ENCODE peak calls at places on chromosomes 4 and X, in four cellular contexts. One of them, this sample, is unnamed.

GRCh38 chr4:80307183-80307735 is 28.3 kb upstream of the CFAP299 start:
- DNase-seq in heart left ventricle: no peak
- DNase-seq in body of pancreas: no peak
- DNase-seq in uterus: no peak
- DNase-seq in this sample: no peak

GRCh38 chr4:79492148-79492547 is 84.1 kb upstream of the GK2 start:
- DNase-seq in heart left ventricle: peak; percentile 73
- DNase-seq in body of pancreas: no peak
- DNase-seq in uterus: peak; percentile 24
- DNase-seq in this sample: no peak

GRCh38 chrX:16250296-16250695 is 83.0 kb downstream of the MAGEB17 start:
- DNase-seq in heart left ventricle: no peak
- DNase-seq in body of pancreas: no peak
- DNase-seq in uterus: no peak
- DNase-seq in this sample: no peak

GRCh38 chr4:137526681-137527080 is 5.6 kb downstream of the PCDH18 start:
- DNase-seq in heart left ventricle: no peak
- DNase-seq in body of pancreas: no peak
- DNase-seq in uterus: no peak
- DNase-seq in this sample: no peak

GRCh38 chr4:87228561-87228860 is 8.1 kb upstream of the KLHL8 start:
- DNase-seq in heart left ventricle: no peak
- DNase-seq in body of pancreas: no peak
- DNase-seq in uterus: no peak
- DNase-seq in this sample: no peak

GRCh38 chr4:3045500-3045850 is 28.9 kb downstream of the HTT-AS start:
- DNase-seq in heart left ventricle: no peak
- DNase-seq in body of pancreas: peak; percentile 50
- DNase-seq in uterus: no peak
- DNase-seq in this sample: peak; percentile 87

GRCh38 chrX:100999451-100999850 is 29.9 kb downstream of the ARL13A start:
- DNase-seq in heart left ventricle: no peak
- DNase-seq in body of pancreas: no peak
- DNase-seq in uterus: no peak
- DNase-seq in this sample: no peak

GRCh38 chrX:124347242-124347641 is 879 bp downstream of the SH2D1A start:
- DNase-seq in heart left ventricle: no peak
- DNase-seq in body of pancreas: no peak
- DNase-seq in uterus: no peak
- DNase-seq in this sample: no peak

GRCh38 chrX:78658851-78659744 is at the start of gene RTL3:
- DNase-seq in heart left ventricle: no peak
- DNase-seq in body of pancreas: no peak
- DNase-seq in uterus: no peak
- DNase-seq in this sample: no peak

GRCh38 chr4:56671860-56672259 is 9.2 kb downstream of the HOPX start:
- DNase-seq in heart left ventricle: no peak
- DNase-seq in body of pancreas: no peak
- DNase-seq in uterus: no peak
- DNase-seq in this sample: no peak

GRCh38 chr4:110198472-110199419 is at the start of gene ELOVL6:
- DNase-seq in heart left ventricle: peak; percentile 37
- DNase-seq in body of pancreas: peak; percentile 51
- DNase-seq in uterus: peak; percentile 55
- DNase-seq in this sample: peak; percentile 79

GRCh38 chr4:7094931-7095330 is 27.1 kb upstream of the GRPEL1 start:
- DNase-seq in heart left ventricle: no peak
- DNase-seq in body of pancreas: no peak
- DNase-seq in uterus: no peak
- DNase-seq in this sample: no peak

GRCh38 chr4:25290490-25291067 is 22.0 kb upstream of the ZCCHC4 start:
- DNase-seq in heart left ventricle: no peak
- DNase-seq in body of pancreas: no peak
- DNase-seq in uterus: no peak
- DNase-seq in this sample: no peak

GRCh38 chrX:22345884-22346283 is 73.2 kb downstream of the CBLL2 start:
- DNase-seq in heart left ventricle: no peak
- DNase-seq in body of pancreas: no peak
- DNase-seq in uterus: no peak
- DNase-seq in this sample: no peak

GRCh38 chr4:153634737-153635353 is 49.2 kb upstream of the TLR2 start:
- DNase-seq in heart left ventricle: no peak
- DNase-seq in body of pancreas: no peak
- DNase-seq in uterus: no peak
- DNase-seq in this sample: no peak

GRCh38 chr4:168398589-168398988 is 80.0 kb upstream of the DDX60 start:
- DNase-seq in heart left ventricle: no peak
- DNase-seq in body of pancreas: no peak
- DNase-seq in uterus: no peak
- DNase-seq in this sample: no peak

GRCh38 chrX:56759736-56760409 is 30.8 kb downstream of the NBDY start:
- DNase-seq in heart left ventricle: no peak
- DNase-seq in body of pancreas: no peak
- DNase-seq in uterus: no peak
- DNase-seq in this sample: peak; percentile 61

GRCh38 chr4:174332741-174333493 is 49.2 kb downstream of the CEP44 start:
- DNase-seq in heart left ventricle: no peak
- DNase-seq in body of pancreas: no peak
- DNase-seq in uterus: no peak
- DNase-seq in this sample: no peak

GRCh38 chr4:15003441-15003890 is 1.2 kb downstream of the CPEB2 start:
- DNase-seq in heart left ventricle: peak; percentile 52
- DNase-seq in body of pancreas: peak; percentile 68
- DNase-seq in uterus: peak; percentile 42
- DNase-seq in this sample: peak; percentile 82

GRCh38 chrX:4994855-4995254 is 1233.8 kb downstream of the NLGN4X start:
- DNase-seq in heart left ventricle: no peak
- DNase-seq in body of pancreas: no peak
- DNase-seq in uterus: no peak
- DNase-seq in this sample: no peak

GRCh38 chrX:19756577-19757131 is 130.7 kb downstream of the SH3KBP1 start:
- DNase-seq in heart left ventricle: no peak
- DNase-seq in body of pancreas: no peak
- DNase-seq in uterus: no peak
- DNase-seq in this sample: no peak

GRCh38 chrX:17608898-17609297 is 128.4 kb upstream of the SCML1 start:
- DNase-seq in heart left ventricle: no peak
- DNase-seq in body of pancreas: peak; percentile 81
- DNase-seq in uterus: no peak
- DNase-seq in this sample: no peak

GRCh38 chr4:121697626-121698025 is 846 bp upstream of the ANXA5 start:
- DNase-seq in heart left ventricle: no peak
- DNase-seq in body of pancreas: no peak
- DNase-seq in uterus: no peak
- DNase-seq in this sample: no peak

GRCh38 chr4:121696140-121696640 is 590 bp downstream of the ANXA5 start:
- DNase-seq in heart left ventricle: peak; percentile 85
- DNase-seq in body of pancreas: peak; percentile 81
- DNase-seq in uterus: peak; percentile 89
- DNase-seq in this sample: peak; percentile 94

GRCh38 chr4:121698119-121698732 is 1.4 kb upstream of the ANXA5 start:
- DNase-seq in heart left ventricle: no peak
- DNase-seq in body of pancreas: no peak
- DNase-seq in uterus: no peak
- DNase-seq in this sample: no peak

GRCh38 chr4:121693450-121693849 is 3.3 kb downstream of the ANXA5 start:
- DNase-seq in heart left ventricle: no peak
- DNase-seq in body of pancreas: no peak
- DNase-seq in uterus: no peak
- DNase-seq in this sample: no peak

GRCh38 chr4:121696641-121697461 is at the start of gene ANXA5:
- DNase-seq in heart left ventricle: peak; percentile 90
- DNase-seq in body of pancreas: peak; percentile 91
- DNase-seq in uterus: peak; percentile 88
- DNase-seq in this sample: peak; percentile 96
- TF ChIP-seq POLR2A in heart left ventricle: peak; percentile 71
- TF ChIP-seq POLR2A in body of pancreas: peak; percentile 88
- TF ChIP-seq POLR2A in uterus: peak; percentile 92
- TF ChIP-seq POLR2A in this sample: peak; percentile 19

GRCh38 chr4:39452860-39453587 is 5.7 kb downstream of the RPL9 start:
- DNase-seq in heart left ventricle: no peak
- DNase-seq in body of pancreas: no peak
- DNase-seq in uterus: no peak
- DNase-seq in this sample: no peak
- TF ChIP-seq POLR2A in heart left ventricle: no peak
- TF ChIP-seq POLR2A in body of pancreas: no peak
- TF ChIP-seq POLR2A in uterus: no peak
- TF ChIP-seq POLR2A in this sample: no peak

GRCh38 chrX:155612312-155613224 is at the start of gene TMLHE:
- DNase-seq in heart left ventricle: peak; percentile 76
- DNase-seq in body of pancreas: peak; percentile 55
- DNase-seq in uterus: peak; percentile 41
- DNase-seq in this sample: peak; percentile 76
- TF ChIP-seq POLR2A in heart left ventricle: no peak
- TF ChIP-seq POLR2A in body of pancreas: no peak
- TF ChIP-seq POLR2A in uterus: no peak
- TF ChIP-seq POLR2A in this sample: no peak

DNA sequence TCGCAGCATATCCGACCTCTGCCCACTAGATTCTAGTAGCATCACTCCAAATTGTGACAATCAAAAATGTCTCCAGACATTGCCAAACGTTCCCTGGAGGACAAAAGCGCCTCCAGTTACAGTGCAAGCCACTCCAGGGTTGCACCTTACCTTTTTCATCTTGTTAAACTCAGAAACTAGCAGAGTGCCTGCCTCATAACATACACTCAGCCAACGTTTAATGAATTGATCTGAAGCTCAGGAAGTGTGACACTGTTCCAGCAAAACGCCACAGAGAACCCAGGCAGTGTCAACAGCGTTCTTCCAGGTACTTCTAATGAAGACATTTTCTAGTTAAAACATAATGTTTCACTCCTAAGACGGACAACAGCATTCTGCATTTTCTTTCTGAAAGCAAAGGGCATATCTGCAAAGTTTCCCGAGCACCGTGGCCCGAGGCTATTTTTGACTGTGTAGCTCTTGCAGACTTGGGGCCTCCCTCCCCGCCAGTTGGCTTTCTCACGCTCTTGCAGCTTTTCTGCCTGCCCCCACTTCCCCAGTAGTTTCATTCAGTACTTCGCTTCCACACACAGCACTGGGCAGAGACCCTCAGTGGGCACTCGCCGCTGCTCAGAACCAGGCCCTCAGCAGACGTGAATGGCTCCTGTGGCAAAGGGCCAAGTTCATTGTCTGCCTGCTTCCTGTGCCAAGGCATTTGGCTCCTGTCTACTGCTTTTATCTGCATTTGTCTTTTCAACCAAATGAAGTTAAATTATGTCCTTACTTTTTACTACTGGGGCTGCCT is 133.4 kb upstream of the TTC29 start:
- DNase-seq in heart left ventricle: peak; percentile 29
- DNase-seq in body of pancreas: no peak
- DNase-seq in uterus: peak; percentile 25
- DNase-seq in this sample: peak; percentile 60
- TF ChIP-seq POLR2A in heart left ventricle: no peak
- TF ChIP-seq POLR2A in body of pancreas: no peak
- TF ChIP-seq POLR2A in uterus: no peak
- TF ChIP-seq POLR2A in this sample: no peak

DNA sequence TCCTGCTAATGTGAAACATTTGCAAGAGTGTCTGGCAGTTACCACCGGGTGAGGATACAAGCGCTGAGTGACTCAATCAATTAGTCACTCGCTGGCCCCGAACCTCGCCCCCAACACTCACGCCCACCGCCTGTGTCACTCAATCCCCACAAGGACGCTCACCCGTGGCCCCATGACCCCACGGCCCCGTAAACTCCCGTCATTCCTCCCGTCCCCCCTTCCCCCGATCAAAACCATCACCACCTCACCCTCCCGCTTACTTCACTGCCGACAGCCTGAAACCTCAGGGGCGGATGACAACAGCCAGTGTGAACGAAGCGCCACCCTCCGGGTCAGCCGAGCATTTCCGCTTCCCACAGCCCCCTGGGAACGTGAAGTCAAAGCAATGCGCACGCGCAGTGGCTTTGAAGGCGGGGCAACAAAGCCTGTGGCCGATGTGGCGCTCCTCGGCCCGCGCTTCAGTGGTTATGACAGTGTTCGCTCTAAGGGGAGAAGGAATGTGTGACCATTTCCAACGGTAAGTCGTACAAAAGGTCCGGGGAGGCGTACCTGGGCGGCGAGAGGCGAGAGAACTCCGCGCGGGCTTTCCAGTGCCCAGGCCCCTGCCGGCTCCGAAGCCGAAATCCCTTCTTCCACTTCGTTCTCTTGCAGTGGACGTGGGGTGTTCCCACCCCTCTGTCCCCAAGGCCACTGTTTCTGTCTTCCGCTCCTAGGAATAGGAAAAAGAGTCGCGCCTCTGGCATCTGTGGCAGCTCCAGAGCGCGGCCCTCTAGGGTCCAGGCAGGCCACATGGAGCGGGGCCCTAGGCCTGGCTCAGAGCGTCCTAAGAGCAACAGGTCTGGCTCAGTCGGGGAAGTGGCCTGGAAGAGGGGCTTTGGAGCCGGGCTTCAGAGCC is at the start of gene ZNF674:
- DNase-seq in heart left ventricle: peak; percentile 91
- DNase-seq in body of pancreas: peak; percentile 92
- DNase-seq in uterus: peak; percentile 91
- DNase-seq in this sample: peak; percentile 96
- TF ChIP-seq POLR2A in heart left ventricle: peak; percentile 60
- TF ChIP-seq POLR2A in body of pancreas: peak; percentile 27
- TF ChIP-seq POLR2A in uterus: peak; percentile 64
- TF ChIP-seq POLR2A in this sample: peak; percentile 38

GRCh38 chrX:153184787-153185186 is 5.7 kb downstream of the MAGEA1 start:
- DNase-seq in heart left ventricle: no peak
- DNase-seq in body of pancreas: no peak
- DNase-seq in uterus: no peak
- DNase-seq in this sample: no peak

GRCh38 chrX:153181822-153182221 is 2.7 kb downstream of the MAGEA1 start:
- DNase-seq in heart left ventricle: no peak
- DNase-seq in body of pancreas: no peak
- DNase-seq in uterus: no peak
- DNase-seq in this sample: no peak

DNA sequence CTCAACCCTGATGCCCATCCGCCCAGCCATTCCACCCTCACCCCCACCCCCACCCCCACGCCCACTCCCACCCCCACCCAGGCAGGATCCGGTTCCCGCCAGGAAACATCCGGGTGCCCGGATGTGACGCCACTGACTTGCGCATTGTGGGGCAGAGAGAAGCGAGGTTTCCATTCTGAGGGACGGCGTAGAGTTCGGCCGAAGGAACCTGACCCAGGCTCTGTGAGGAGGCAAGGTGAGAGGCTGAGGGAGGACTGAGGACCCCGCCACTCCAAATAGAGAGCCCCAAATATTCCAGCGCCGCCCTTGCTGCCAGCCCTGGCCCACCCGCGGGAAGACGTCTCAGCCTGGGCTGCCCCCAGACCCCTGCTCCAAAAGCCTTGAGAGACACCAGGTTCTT is at the start of gene MAGEA1:
- DNase-seq in heart left ventricle: no peak
- DNase-seq in body of pancreas: no peak
- DNase-seq in uterus: no peak
- DNase-seq in this sample: no peak
- TF ChIP-seq POLR2A in heart left ventricle: no peak
- TF ChIP-seq POLR2A in body of pancreas: no peak
- TF ChIP-seq POLR2A in uterus: no peak
- TF ChIP-seq POLR2A in this sample: no peak

This sample was measured in sigmoid colon.